ENCODE peak calls at places on chromosomes 1 and 21, in four cellular contexts. One of them, this sample, is unnamed.

GRCh38 chr1:234912541-234913312 is 215.9 kb downstream of the TOMM20 start:
- DNase-seq in astrocyte: no peak
- DNase-seq in astrocyte of the cerebellum: no peak
- DNase-seq in fibroblast of lung: no peak
- DNase-seq in this sample: no peak

GRCh38 chr1:165632491-165632890 is 1.5 kb downstream of the MGST3 start:
- DNase-seq in astrocyte: no peak
- DNase-seq in astrocyte of the cerebellum: no peak
- DNase-seq in fibroblast of lung: no peak
- DNase-seq in this sample: no peak

GRCh38 chr1:238252033-238252802 is 361.5 kb upstream of the ZP4 start:
- DNase-seq in astrocyte: peak; percentile 43
- DNase-seq in astrocyte of the cerebellum: peak; percentile 45
- DNase-seq in fibroblast of lung: peak; percentile 39
- DNase-seq in this sample: peak; percentile 3

GRCh38 chr1:23657659-23658275 is 33.8 kb upstream of the RPL11 start:
- DNase-seq in astrocyte: no peak
- DNase-seq in astrocyte of the cerebellum: peak; percentile 11
- DNase-seq in fibroblast of lung: peak; percentile 26
- DNase-seq in this sample: peak; percentile 25

GRCh38 chr1:153627797-153628626 is at the start of gene S100A1:
- DNase-seq in astrocyte: no peak
- DNase-seq in astrocyte of the cerebellum: no peak
- DNase-seq in fibroblast of lung: no peak
- DNase-seq in this sample: no peak

GRCh38 chr1:183652547-183653467 is at the start of gene APOBEC4:
- DNase-seq in astrocyte: no peak
- DNase-seq in astrocyte of the cerebellum: no peak
- DNase-seq in fibroblast of lung: no peak
- DNase-seq in this sample: no peak

GRCh38 chr1:27408151-27408550 is 15.7 kb downstream of the GPR3 start:
- DNase-seq in astrocyte: peak; percentile 61
- DNase-seq in astrocyte of the cerebellum: no peak
- DNase-seq in fibroblast of lung: no peak
- DNase-seq in this sample: no peak

GRCh38 chr1:159705251-159705910 is 9.0 kb downstream of the CRP start:
- DNase-seq in astrocyte: no peak
- DNase-seq in astrocyte of the cerebellum: no peak
- DNase-seq in fibroblast of lung: no peak
- DNase-seq in this sample: no peak

GRCh38 chr1:108560143-108560429 is 186 bp downstream of the EEIG2 start:
- DNase-seq in astrocyte: no peak
- DNase-seq in astrocyte of the cerebellum: no peak
- DNase-seq in fibroblast of lung: no peak
- DNase-seq in this sample: no peak

GRCh38 chr1:151716771-151717631 is at the start of gene CELF3:
- DNase-seq in astrocyte: peak; percentile 6
- DNase-seq in astrocyte of the cerebellum: no peak
- DNase-seq in fibroblast of lung: peak; percentile 17
- DNase-seq in this sample: no peak

GRCh38 chr1:9798236-9799130 is 25.3 kb downstream of the CLSTN1 start:
- DNase-seq in astrocyte: peak; percentile 33
- DNase-seq in astrocyte of the cerebellum: no peak
- DNase-seq in fibroblast of lung: peak; percentile 86
- DNase-seq in this sample: peak; percentile 86

GRCh38 chr1:3324704-3325535 is 129.5 kb upstream of the ARHGEF16 start:
- DNase-seq in astrocyte: no peak
- DNase-seq in astrocyte of the cerebellum: no peak
- DNase-seq in fibroblast of lung: no peak
- DNase-seq in this sample: no peak

GRCh38 chr1:58477390-58477789 is 69.1 kb downstream of the OMA1 start:
- DNase-seq in astrocyte: peak; percentile 5
- DNase-seq in astrocyte of the cerebellum: no peak
- DNase-seq in fibroblast of lung: no peak
- DNase-seq in this sample: peak; percentile 22

GRCh38 chr1:48242126-48242736 is 19.7 kb downstream of the SLC5A9 start:
- DNase-seq in astrocyte: no peak
- DNase-seq in astrocyte of the cerebellum: no peak
- DNase-seq in fibroblast of lung: no peak
- DNase-seq in this sample: no peak

GRCh38 chr1:211928222-211928856 is 97.8 kb upstream of the LPGAT1 start:
- DNase-seq in astrocyte: no peak
- DNase-seq in astrocyte of the cerebellum: no peak
- DNase-seq in fibroblast of lung: no peak
- DNase-seq in this sample: no peak

GRCh38 chr1:101112051-101112770 is 86.6 kb upstream of the DPH5 start:
- DNase-seq in astrocyte: no peak
- DNase-seq in astrocyte of the cerebellum: no peak
- DNase-seq in fibroblast of lung: no peak
- DNase-seq in this sample: no peak

GRCh38 chr21:37458669-37459276 is 92.2 kb downstream of the DYRK1A start:
- DNase-seq in astrocyte: no peak
- DNase-seq in astrocyte of the cerebellum: no peak
- DNase-seq in fibroblast of lung: no peak
- DNase-seq in this sample: no peak

GRCh38 chr1:151635479-151636072 is 23.7 kb downstream of the SNX27 start:
- DNase-seq in astrocyte: no peak
- DNase-seq in astrocyte of the cerebellum: no peak
- DNase-seq in fibroblast of lung: no peak
- DNase-seq in this sample: no peak

GRCh38 chr1:115748396-115749130 is 20.0 kb downstream of the CASQ2 start:
- DNase-seq in astrocyte: peak; percentile 68
- DNase-seq in astrocyte of the cerebellum: no peak
- DNase-seq in fibroblast of lung: peak; percentile 79
- DNase-seq in this sample: peak; percentile 12

GRCh38 chr1:85461216-85461945 is 3.6 kb downstream of the DDAH1 start:
- DNase-seq in astrocyte: no peak
- DNase-seq in astrocyte of the cerebellum: no peak
- DNase-seq in fibroblast of lung: no peak
- DNase-seq in this sample: peak; percentile 72

GRCh38 chr1:150121236-150121862 is 28.4 kb upstream of the PLEKHO1 start:
- DNase-seq in astrocyte: peak; percentile 14
- DNase-seq in astrocyte of the cerebellum: no peak
- DNase-seq in fibroblast of lung: peak; percentile 26
- DNase-seq in this sample: no peak

GRCh38 chr1:201982923-201983805 is 716 bp downstream of the RNPEP start:
- DNase-seq in astrocyte: peak; percentile 69
- DNase-seq in astrocyte of the cerebellum: peak; percentile 26
- DNase-seq in fibroblast of lung: peak; percentile 83
- DNase-seq in this sample: peak; percentile 78

GRCh38 chr1:82586473-82586872 is 785.7 kb downstream of the ADGRL2 start:
- DNase-seq in astrocyte: no peak
- DNase-seq in astrocyte of the cerebellum: no peak
- DNase-seq in fibroblast of lung: peak; percentile 18
- DNase-seq in this sample: peak; percentile 3

GRCh38 chr1:156801409-156802121 is 15.1 kb downstream of the SH2D2A start:
- DNase-seq in astrocyte: peak; percentile 90
- DNase-seq in astrocyte of the cerebellum: peak; percentile 87
- DNase-seq in fibroblast of lung: peak; percentile 30
- DNase-seq in this sample: peak; percentile 97

GRCh38 chr1:162230096-162230495 is 146.6 kb downstream of the SPATA46 start:
- DNase-seq in astrocyte: no peak
- DNase-seq in astrocyte of the cerebellum: no peak
- DNase-seq in fibroblast of lung: peak; percentile 11
- DNase-seq in this sample: no peak

GRCh38 chr1:22745675-22746585 is 35.3 kb downstream of the EPHB2 start:
- DNase-seq in astrocyte: peak; percentile 73
- DNase-seq in astrocyte of the cerebellum: no peak
- DNase-seq in fibroblast of lung: peak; percentile 60
- DNase-seq in this sample: peak; percentile 64

GRCh38 chr1:25456502-25456901 is 25.8 kb downstream of the MACO1 start:
- DNase-seq in astrocyte: no peak
- DNase-seq in astrocyte of the cerebellum: no peak
- DNase-seq in fibroblast of lung: no peak
- DNase-seq in this sample: no peak

GRCh38 chr21:45828580-45829565 is 152.7 kb upstream of the COL6A1 start:
- DNase-seq in astrocyte: no peak
- DNase-seq in astrocyte of the cerebellum: no peak
- DNase-seq in fibroblast of lung: no peak
- DNase-seq in this sample: no peak

GRCh38 chr1:35568975-35569395 is 4.1 kb upstream of the TFAP2E start:
- DNase-seq in astrocyte: no peak
- DNase-seq in astrocyte of the cerebellum: peak; percentile 48
- DNase-seq in fibroblast of lung: peak; percentile 66
- DNase-seq in this sample: peak; percentile 60

GRCh38 chr1:152878042-152878441 is at the start of gene SMCP:
- DNase-seq in astrocyte: no peak
- DNase-seq in astrocyte of the cerebellum: no peak
- DNase-seq in fibroblast of lung: no peak
- DNase-seq in this sample: no peak

GRCh38 chr1:9238550-9238949 is 4.0 kb downstream of the H6PD start:
- DNase-seq in astrocyte: no peak
- DNase-seq in astrocyte of the cerebellum: no peak
- DNase-seq in fibroblast of lung: peak; percentile 29
- DNase-seq in this sample: no peak

GRCh38 chr1:202998836-202999750 is 8.1 kb upstream of the TMEM183A start:
- DNase-seq in astrocyte: peak; percentile 12
- DNase-seq in astrocyte of the cerebellum: peak; percentile 26
- DNase-seq in fibroblast of lung: peak; percentile 63
- DNase-seq in this sample: peak; percentile 45

GRCh38 chr21:15775981-15776380 is 46.2 kb downstream of the USP25 start:
- DNase-seq in astrocyte: peak; percentile 81
- DNase-seq in astrocyte of the cerebellum: peak; percentile 53
- DNase-seq in fibroblast of lung: peak; percentile 77
- DNase-seq in this sample: peak; percentile 84

GRCh38 chr1:172089768-172090510 is 248.6 kb downstream of the DNM3 start:
- DNase-seq in astrocyte: peak; percentile 29
- DNase-seq in astrocyte of the cerebellum: peak; percentile 31
- DNase-seq in fibroblast of lung: peak; percentile 63
- DNase-seq in this sample: peak; percentile 42

GRCh38 chr1:172090511-172090817 is 249.2 kb downstream of the DNM3 start:
- DNase-seq in astrocyte: no peak
- DNase-seq in astrocyte of the cerebellum: no peak
- DNase-seq in fibroblast of lung: no peak
- DNase-seq in this sample: no peak

GRCh38 chr1:172086137-172086536 is 244.8 kb downstream of the DNM3 start:
- DNase-seq in astrocyte: no peak
- DNase-seq in astrocyte of the cerebellum: no peak
- DNase-seq in fibroblast of lung: no peak
- DNase-seq in this sample: no peak

GRCh38 chr1:172085372-172085771 is 244.1 kb downstream of the DNM3 start:
- DNase-seq in astrocyte: no peak
- DNase-seq in astrocyte of the cerebellum: no peak
- DNase-seq in fibroblast of lung: no peak
- DNase-seq in this sample: no peak
- H3K4me3 ChIP-seq in astrocyte: no peak overlapping the region
- H3K4me3 ChIP-seq in astrocyte of the cerebellum: no peak overlapping the region
- H3K4me3 ChIP-seq in fibroblast of lung: no peak overlapping the region
- H3K4me3 ChIP-seq in this sample: no peak overlapping the region

GRCh38 chr21:36141513-36141925 is 6.6 kb downstream of the CBR3 start:
- DNase-seq in astrocyte: peak; percentile 65
- DNase-seq in astrocyte of the cerebellum: peak; percentile 68
- DNase-seq in fibroblast of lung: peak; percentile 85
- DNase-seq in this sample: peak; percentile 77
- TF ChIP-seq CTCF in astrocyte: peak; percentile 87
- TF ChIP-seq CTCF in astrocyte of the cerebellum: peak; percentile 82
- TF ChIP-seq CTCF in fibroblast of lung: peak; percentile 82
- TF ChIP-seq CTCF in this sample: peak; percentile 83

GRCh38 chr21:29125979-29126378 is 4.5 kb upstream of the MAP3K7CL start:
- DNase-seq in astrocyte: no peak
- DNase-seq in astrocyte of the cerebellum: no peak
- DNase-seq in fibroblast of lung: no peak
- DNase-seq in this sample: no peak

GRCh38 chr21:29121759-29122158 is 8.7 kb upstream of the MAP3K7CL start:
- DNase-seq in astrocyte: no peak
- DNase-seq in astrocyte of the cerebellum: no peak
- DNase-seq in fibroblast of lung: no peak
- DNase-seq in this sample: no peak

GRCh38 chr21:29124645-29125044 is 5.8 kb upstream of the MAP3K7CL start:
- DNase-seq in astrocyte: no peak
- DNase-seq in astrocyte of the cerebellum: no peak
- DNase-seq in fibroblast of lung: no peak
- DNase-seq in this sample: no peak

GRCh38 chr21:29130234-29130993 is at the start of gene MAP3K7CL:
- DNase-seq in astrocyte: peak; percentile 100
- DNase-seq in astrocyte of the cerebellum: peak; percentile 100
- DNase-seq in fibroblast of lung: peak; percentile 98
- DNase-seq in this sample: peak; percentile 100

DNA sequence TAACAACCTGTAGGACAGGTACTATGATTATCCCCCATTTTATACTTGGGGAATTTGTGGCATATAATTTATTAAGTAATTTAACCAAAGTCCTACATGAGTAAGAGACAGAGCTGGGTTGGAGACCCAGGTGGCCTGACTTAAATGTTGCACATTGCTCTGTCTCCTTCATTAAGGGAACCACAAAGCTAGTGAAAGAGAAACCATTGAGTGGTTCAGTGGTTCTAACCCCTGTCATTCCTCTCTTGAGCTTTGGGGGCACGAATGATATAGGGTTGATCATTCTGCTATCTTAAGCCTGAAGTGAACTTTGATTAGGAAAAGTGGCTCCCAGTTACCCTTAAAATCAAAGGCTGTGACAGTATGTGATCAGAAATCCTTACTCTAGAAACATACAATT is 5.2 kb upstream of the MAP3K7CL start:
- DNase-seq in astrocyte: no peak
- DNase-seq in astrocyte of the cerebellum: no peak
- DNase-seq in fibroblast of lung: no peak
- DNase-seq in this sample: no peak
- H3K4me3 ChIP-seq in astrocyte: no peak overlapping the region
- H3K4me3 ChIP-seq in astrocyte of the cerebellum: no peak overlapping the region
- H3K4me3 ChIP-seq in fibroblast of lung: no peak overlapping the region
- H3K4me3 ChIP-seq in this sample: no peak overlapping the region

GRCh38 chr21:33997432-33997831 is 75.9 kb upstream of the MRPS6 start:
- DNase-seq in astrocyte: no peak
- DNase-seq in astrocyte of the cerebellum: no peak
- DNase-seq in fibroblast of lung: no peak
- DNase-seq in this sample: no peak
- TF ChIP-seq CTCF in astrocyte: no peak
- TF ChIP-seq CTCF in astrocyte of the cerebellum: no peak
- TF ChIP-seq CTCF in fibroblast of lung: no peak
- TF ChIP-seq CTCF in this sample: no peak

GRCh38 chr1:19662313-19662712 is 2.4 kb upstream of the HTR6 start:
- DNase-seq in astrocyte: no peak
- DNase-seq in astrocyte of the cerebellum: no peak
- DNase-seq in fibroblast of lung: no peak
- DNase-seq in this sample: no peak

GRCh38 chr1:19666139-19666465 is 1.4 kb downstream of the HTR6 start:
- DNase-seq in astrocyte: no peak
- DNase-seq in astrocyte of the cerebellum: no peak
- DNase-seq in fibroblast of lung: no peak
- DNase-seq in this sample: no peak

GRCh38 chr1:19665044-19665455 is 375 bp downstream of the HTR6 start:
- DNase-seq in astrocyte: no peak
- DNase-seq in astrocyte of the cerebellum: no peak
- DNase-seq in fibroblast of lung: no peak
- DNase-seq in this sample: no peak

GRCh38 chr1:19665456-19666138 is 922 bp downstream of the HTR6 start:
- DNase-seq in astrocyte: no peak
- DNase-seq in astrocyte of the cerebellum: no peak
- DNase-seq in fibroblast of lung: no peak
- DNase-seq in this sample: no peak

GRCh38 chr1:19664453-19665043 is at the start of gene HTR6:
- DNase-seq in astrocyte: no peak
- DNase-seq in astrocyte of the cerebellum: no peak
- DNase-seq in fibroblast of lung: no peak
- DNase-seq in this sample: no peak
- H3K4me3 ChIP-seq in astrocyte: no peak within 1 kb of the TSS
- H3K4me3 ChIP-seq in astrocyte of the cerebellum: peak within 1 kb of the TSS; percentile 24
- H3K4me3 ChIP-seq in fibroblast of lung: no peak within 1 kb of the TSS
- H3K4me3 ChIP-seq in this sample: peak within 1 kb of the TSS; percentile 26

This sample was measured in AG10803.